ENCODE peak calls at places on chromosomes 5 and 9, in nine cellular contexts. One of them, this sample, is unnamed.

GRCh38 chr5:157532022-157532421 is 43.6 kb downstream of the ADAM19 start:
- DNase-seq in right atrium auricular region: no peak
- DNase-seq in ascending aorta: no peak
- DNase-seq in CD8-positive, alpha-beta T cell: no peak
- DNase-seq in suprapubic skin: no peak
- DNase-seq in GM23338: no peak
- DNase-seq in GM23248: no peak
- DNase-seq in CD8-positive, alpha-beta memory T cell: no peak
- DNase-seq in Panc1: no peak
- DNase-seq in this sample: no peak

GRCh38 chr9:120928720-120929389 is 2.3 kb upstream of the TRAF1 start:
- DNase-seq in right atrium auricular region: peak; percentile 80
- DNase-seq in ascending aorta: no peak
- DNase-seq in CD8-positive, alpha-beta T cell: peak; percentile 73
- DNase-seq in suprapubic skin: peak; percentile 90
- DNase-seq in GM23338: peak; percentile 76
- DNase-seq in GM23248: peak; percentile 69
- DNase-seq in CD8-positive, alpha-beta memory T cell: peak; percentile 73
- DNase-seq in Panc1: no peak
- DNase-seq in this sample: peak; percentile 94

GRCh38 chr5:58462623-58463230 is 2.8 kb upstream of the PLK2 start:
- DNase-seq in right atrium auricular region: no peak
- DNase-seq in ascending aorta: no peak
- DNase-seq in CD8-positive, alpha-beta T cell: peak; percentile 42
- DNase-seq in suprapubic skin: no peak
- DNase-seq in GM23338: peak; percentile 60
- DNase-seq in GM23248: peak; percentile 70
- DNase-seq in CD8-positive, alpha-beta memory T cell: peak; percentile 15
- DNase-seq in Panc1: peak; percentile 48
- DNase-seq in this sample: no peak

GRCh38 chr5:74055446-74056097 is 429.6 kb downstream of the ARHGEF28 start:
- DNase-seq in right atrium auricular region: no peak
- DNase-seq in ascending aorta: no peak
- DNase-seq in CD8-positive, alpha-beta T cell: no peak
- DNase-seq in suprapubic skin: no peak
- DNase-seq in GM23338: no peak
- DNase-seq in GM23248: no peak
- DNase-seq in CD8-positive, alpha-beta memory T cell: no peak
- DNase-seq in Panc1: no peak
- DNase-seq in this sample: no peak

GRCh38 chr5:149869266-149869875 is 75.2 kb downstream of the PDE6A start:
- DNase-seq in right atrium auricular region: no peak
- DNase-seq in ascending aorta: no peak
- DNase-seq in CD8-positive, alpha-beta T cell: no peak
- DNase-seq in suprapubic skin: peak; percentile 12
- DNase-seq in GM23338: peak; percentile 32
- DNase-seq in GM23248: no peak
- DNase-seq in CD8-positive, alpha-beta memory T cell: no peak
- DNase-seq in Panc1: no peak
- DNase-seq in this sample: peak; percentile 80

GRCh38 chr5:65832603-65833228 is 93.7 kb upstream of the ERBIN start:
- DNase-seq in right atrium auricular region: no peak
- DNase-seq in ascending aorta: no peak
- DNase-seq in CD8-positive, alpha-beta T cell: no peak
- DNase-seq in suprapubic skin: no peak
- DNase-seq in GM23338: peak; percentile 31
- DNase-seq in GM23248: no peak
- DNase-seq in CD8-positive, alpha-beta memory T cell: no peak
- DNase-seq in Panc1: no peak
- DNase-seq in this sample: no peak

GRCh38 chr5:7976411-7977190 is 107.7 kb downstream of the MTRR start:
- DNase-seq in right atrium auricular region: no peak
- DNase-seq in ascending aorta: no peak
- DNase-seq in CD8-positive, alpha-beta T cell: no peak
- DNase-seq in suprapubic skin: no peak
- DNase-seq in GM23338: no peak
- DNase-seq in GM23248: peak; percentile 3
- DNase-seq in CD8-positive, alpha-beta memory T cell: no peak
- DNase-seq in Panc1: no peak
- DNase-seq in this sample: no peak

GRCh38 chr9:135925496-135926133 is 18.3 kb upstream of the CAMSAP1 start:
- DNase-seq in right atrium auricular region: no peak
- DNase-seq in ascending aorta: no peak
- DNase-seq in CD8-positive, alpha-beta T cell: no peak
- DNase-seq in suprapubic skin: peak; percentile 67
- DNase-seq in GM23338: no peak
- DNase-seq in GM23248: peak; percentile 58
- DNase-seq in CD8-positive, alpha-beta memory T cell: no peak
- DNase-seq in Panc1: no peak
- DNase-seq in this sample: no peak

GRCh38 chr9:38298503-38298902 is 94.0 kb upstream of the ALDH1B1 start:
- DNase-seq in right atrium auricular region: peak; percentile 28
- DNase-seq in ascending aorta: no peak
- DNase-seq in CD8-positive, alpha-beta T cell: no peak
- DNase-seq in suprapubic skin: peak; percentile 37
- DNase-seq in GM23338: no peak
- DNase-seq in GM23248: peak; percentile 19
- DNase-seq in CD8-positive, alpha-beta memory T cell: no peak
- DNase-seq in Panc1: no peak
- DNase-seq in this sample: no peak

GRCh38 chr5:155278524-155278923 is 265.0 kb downstream of the KIF4B start:
- DNase-seq in right atrium auricular region: no peak
- DNase-seq in ascending aorta: no peak
- DNase-seq in CD8-positive, alpha-beta T cell: no peak
- DNase-seq in suprapubic skin: no peak
- DNase-seq in GM23338: no peak
- DNase-seq in GM23248: no peak
- DNase-seq in CD8-positive, alpha-beta memory T cell: no peak
- DNase-seq in Panc1: no peak
- DNase-seq in this sample: no peak

GRCh38 chr5:58151414-58151813 is 308.5 kb downstream of the PLK2 start:
- DNase-seq in right atrium auricular region: no peak
- DNase-seq in ascending aorta: no peak
- DNase-seq in CD8-positive, alpha-beta T cell: no peak
- DNase-seq in suprapubic skin: no peak
- DNase-seq in GM23338: no peak
- DNase-seq in GM23248: no peak
- DNase-seq in CD8-positive, alpha-beta memory T cell: no peak
- DNase-seq in Panc1: no peak
- DNase-seq in this sample: no peak

GRCh38 chr5:126651013-126651577 is 50.3 kb downstream of the PHAX start:
- DNase-seq in right atrium auricular region: no peak
- DNase-seq in ascending aorta: no peak
- DNase-seq in CD8-positive, alpha-beta T cell: no peak
- DNase-seq in suprapubic skin: no peak
- DNase-seq in GM23338: no peak
- DNase-seq in GM23248: no peak
- DNase-seq in CD8-positive, alpha-beta memory T cell: no peak
- DNase-seq in Panc1: no peak
- DNase-seq in this sample: no peak

GRCh38 chr5:9105851-9106250 is 440.0 kb downstream of the SEMA5A start:
- DNase-seq in right atrium auricular region: no peak
- DNase-seq in ascending aorta: no peak
- DNase-seq in CD8-positive, alpha-beta T cell: no peak
- DNase-seq in suprapubic skin: no peak
- DNase-seq in GM23338: no peak
- DNase-seq in GM23248: no peak
- DNase-seq in CD8-positive, alpha-beta memory T cell: no peak
- DNase-seq in Panc1: no peak
- DNase-seq in this sample: no peak

GRCh38 chr5:134026521-134027202 is 21.9 kb upstream of the VDAC1 start:
- DNase-seq in right atrium auricular region: no peak
- DNase-seq in ascending aorta: no peak
- DNase-seq in CD8-positive, alpha-beta T cell: peak; percentile 56
- DNase-seq in suprapubic skin: no peak
- DNase-seq in GM23338: peak; percentile 91
- DNase-seq in GM23248: peak; percentile 62
- DNase-seq in CD8-positive, alpha-beta memory T cell: peak; percentile 7
- DNase-seq in Panc1: peak; percentile 53
- DNase-seq in this sample: peak; percentile 77

DNA sequence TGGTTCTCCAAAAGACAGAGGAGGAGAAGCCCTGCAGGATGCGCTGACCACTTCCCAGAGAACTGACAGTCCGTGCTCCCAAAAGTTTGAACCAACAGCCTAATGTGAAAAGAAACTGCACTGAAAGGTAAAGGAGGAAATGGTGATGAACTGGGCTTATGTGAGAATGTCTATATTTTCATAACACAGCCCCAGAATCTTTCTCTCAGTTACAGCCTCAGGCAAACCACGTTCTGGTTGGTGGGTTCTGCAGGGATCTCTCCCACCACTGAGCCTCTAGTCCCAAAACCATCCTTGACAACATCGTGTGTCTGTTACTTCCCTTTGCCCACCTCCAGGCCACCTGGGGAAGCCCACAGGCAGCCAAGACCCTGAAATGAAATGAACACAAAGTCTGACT is 23.9 kb downstream of the SPARC start:
- DNase-seq in right atrium auricular region: no peak
- DNase-seq in ascending aorta: no peak
- DNase-seq in CD8-positive, alpha-beta T cell: no peak
- DNase-seq in suprapubic skin: no peak
- DNase-seq in GM23338: no peak
- DNase-seq in GM23248: no peak
- DNase-seq in CD8-positive, alpha-beta memory T cell: no peak
- DNase-seq in Panc1: no peak
- DNase-seq in this sample: no peak
- H3K4me1 ChIP-seq in right atrium auricular region: peaks cover 60% of the 10 kb centered on the region
- H3K4me1 ChIP-seq in ascending aorta: peaks cover 39% of the 10 kb centered on the region
- H3K4me1 ChIP-seq in CD8-positive, alpha-beta T cell: no peaks in the 10 kb centered on the region
- H3K4me1 ChIP-seq in suprapubic skin: peaks cover 79% of the 10 kb centered on the region
- H3K4me1 ChIP-seq in GM23338: no peaks in the 10 kb centered on the region
- H3K4me1 ChIP-seq in GM23248: peaks cover 70% of the 10 kb centered on the region
- H3K4me1 ChIP-seq in CD8-positive, alpha-beta memory T cell: peaks cover 12% of the 10 kb centered on the region
- H3K4me1 ChIP-seq in Panc1: peaks cover 29% of the 10 kb centered on the region
- H3K4me1 ChIP-seq in this sample: peaks cover 9% of the 10 kb centered on the region

GRCh38 chr9:79512251-79512650 is 59.5 kb upstream of the TLE4 start:
- DNase-seq in right atrium auricular region: no peak
- DNase-seq in ascending aorta: no peak
- DNase-seq in CD8-positive, alpha-beta T cell: no peak
- DNase-seq in suprapubic skin: no peak
- DNase-seq in GM23338: no peak
- DNase-seq in GM23248: no peak
- DNase-seq in CD8-positive, alpha-beta memory T cell: no peak
- DNase-seq in Panc1: no peak
- DNase-seq in this sample: no peak
- H3K4me3 ChIP-seq in right atrium auricular region: no peak overlapping the region
- H3K4me3 ChIP-seq in ascending aorta: no peak overlapping the region
- H3K4me3 ChIP-seq in CD8-positive, alpha-beta T cell: no peak overlapping the region
- H3K4me3 ChIP-seq in suprapubic skin: no peak overlapping the region
- H3K4me3 ChIP-seq in GM23338: no peak overlapping the region
- H3K4me3 ChIP-seq in GM23248: no peak overlapping the region
- H3K4me3 ChIP-seq in CD8-positive, alpha-beta memory T cell: no peak overlapping the region
- H3K4me3 ChIP-seq in Panc1: no peak overlapping the region
- H3K4me3 ChIP-seq in this sample: no peak overlapping the region

DNA sequence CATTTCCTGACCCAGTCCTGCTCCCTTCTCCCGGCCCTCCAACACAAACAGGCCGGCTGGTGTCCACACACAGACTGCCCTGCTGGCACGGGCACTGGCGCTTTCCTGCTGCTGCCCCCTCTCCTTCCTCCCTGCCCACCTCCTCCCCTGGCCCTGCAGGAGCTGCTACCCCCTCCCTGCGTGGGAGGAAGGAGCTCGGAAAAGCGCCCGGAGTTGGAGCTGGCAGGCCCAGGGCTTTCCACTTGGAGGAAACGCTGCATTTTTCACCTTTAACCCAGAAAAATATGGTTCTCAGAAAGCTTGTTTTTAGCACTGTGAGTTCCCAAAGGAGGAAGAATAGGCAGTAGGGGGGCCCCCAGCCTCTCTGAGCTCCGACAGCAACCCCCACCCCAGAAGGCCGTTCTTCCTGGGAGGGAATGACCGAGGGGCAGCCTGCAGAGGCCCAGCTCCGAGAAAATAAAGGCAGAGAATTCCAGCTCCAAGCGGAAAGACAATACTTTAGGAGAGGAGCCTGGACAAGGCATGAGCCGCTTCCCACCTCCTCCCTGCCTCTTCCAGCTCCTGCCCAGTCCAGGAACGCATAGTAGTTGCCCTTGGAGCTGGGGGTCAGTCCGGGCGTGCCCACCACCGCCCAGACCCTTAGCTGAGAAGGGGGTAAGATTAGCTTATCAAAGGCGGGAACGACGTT is 88.9 kb downstream of the LIFR start:
- DNase-seq in right atrium auricular region: no peak
- DNase-seq in ascending aorta: no peak
- DNase-seq in CD8-positive, alpha-beta T cell: no peak
- DNase-seq in suprapubic skin: no peak
- DNase-seq in GM23338: no peak
- DNase-seq in GM23248: peak; percentile 65
- DNase-seq in CD8-positive, alpha-beta memory T cell: no peak
- DNase-seq in Panc1: no peak
- DNase-seq in this sample: peak; percentile 64
- H3K4me1 ChIP-seq in right atrium auricular region: peaks cover 83% of the 10 kb centered on the region
- H3K4me1 ChIP-seq in ascending aorta: peaks cover 32% of the 10 kb centered on the region
- H3K4me1 ChIP-seq in CD8-positive, alpha-beta T cell: no peaks in the 10 kb centered on the region
- H3K4me1 ChIP-seq in suprapubic skin: peaks cover 51% of the 10 kb centered on the region
- H3K4me1 ChIP-seq in GM23338: no peaks in the 10 kb centered on the region
- H3K4me1 ChIP-seq in GM23248: peaks cover 55% of the 10 kb centered on the region
- H3K4me1 ChIP-seq in CD8-positive, alpha-beta memory T cell: no peaks in the 10 kb centered on the region
- H3K4me1 ChIP-seq in Panc1: peaks cover 53% of the 10 kb centered on the region
- H3K4me1 ChIP-seq in this sample: peaks cover 12% of the 10 kb centered on the region

GRCh38 chr9:83199240-83199639 is 136.3 kb upstream of the RASEF start:
- DNase-seq in right atrium auricular region: no peak
- DNase-seq in ascending aorta: no peak
- DNase-seq in CD8-positive, alpha-beta T cell: no peak
- DNase-seq in suprapubic skin: no peak
- DNase-seq in GM23338: peak; percentile 46
- DNase-seq in GM23248: peak; percentile 66
- DNase-seq in CD8-positive, alpha-beta memory T cell: no peak
- DNase-seq in Panc1: no peak
- DNase-seq in this sample: peak; percentile 35

GRCh38 chr9:83198336-83198735 is 135.4 kb upstream of the RASEF start:
- DNase-seq in right atrium auricular region: no peak
- DNase-seq in ascending aorta: no peak
- DNase-seq in CD8-positive, alpha-beta T cell: no peak
- DNase-seq in suprapubic skin: no peak
- DNase-seq in GM23338: no peak
- DNase-seq in GM23248: no peak
- DNase-seq in CD8-positive, alpha-beta memory T cell: no peak
- DNase-seq in Panc1: no peak
- DNase-seq in this sample: no peak

GRCh38 chr9:83200531-83200930 is 137.6 kb upstream of the RASEF start:
- DNase-seq in right atrium auricular region: no peak
- DNase-seq in ascending aorta: no peak
- DNase-seq in CD8-positive, alpha-beta T cell: no peak
- DNase-seq in suprapubic skin: no peak
- DNase-seq in GM23338: no peak
- DNase-seq in GM23248: no peak
- DNase-seq in CD8-positive, alpha-beta memory T cell: no peak
- DNase-seq in Panc1: no peak
- DNase-seq in this sample: no peak

GRCh38 chr9:83197611-83198010 is 134.7 kb upstream of the RASEF start:
- DNase-seq in right atrium auricular region: no peak
- DNase-seq in ascending aorta: no peak
- DNase-seq in CD8-positive, alpha-beta T cell: no peak
- DNase-seq in suprapubic skin: no peak
- DNase-seq in GM23338: no peak
- DNase-seq in GM23248: no peak
- DNase-seq in CD8-positive, alpha-beta memory T cell: no peak
- DNase-seq in Panc1: no peak
- DNase-seq in this sample: no peak

GRCh38 chr9:83196946-83197345 is 134.0 kb upstream of the RASEF start:
- DNase-seq in right atrium auricular region: no peak
- DNase-seq in ascending aorta: no peak
- DNase-seq in CD8-positive, alpha-beta T cell: no peak
- DNase-seq in suprapubic skin: no peak
- DNase-seq in GM23338: no peak
- DNase-seq in GM23248: no peak
- DNase-seq in CD8-positive, alpha-beta memory T cell: no peak
- DNase-seq in Panc1: no peak
- DNase-seq in this sample: no peak
- H3K4me3 ChIP-seq in right atrium auricular region: no peak overlapping the region
- H3K4me3 ChIP-seq in ascending aorta: no peak overlapping the region
- H3K4me3 ChIP-seq in CD8-positive, alpha-beta T cell: no peak overlapping the region
- H3K4me3 ChIP-seq in suprapubic skin: no peak overlapping the region
- H3K4me3 ChIP-seq in GM23338: no peak overlapping the region
- H3K4me3 ChIP-seq in GM23248: no peak overlapping the region
- H3K4me3 ChIP-seq in CD8-positive, alpha-beta memory T cell: no peak overlapping the region
- H3K4me3 ChIP-seq in Panc1: no peak overlapping the region
- H3K4me3 ChIP-seq in this sample: no peak overlapping the region